ENCODE peak calls at places on chromosomes 11 and 22, in four cellular contexts. T is astrocyte of the cerebellum, C is HFFc6, D is fibroblast of mammary gland. P is an unnamed sample.

GRCh38 chr22:50185384-50186087 is at the start of gene TRABD:
- DNase-seq in T (peak), C (peak), D (peak), P (peak)

GRCh38 chr11:31601635-31602282 is 92.2 kb downstream of the ELP4 start:
- DNase-seq in T (no peak), C (no peak), D (no peak), P (no peak)

GRCh38 chr11:12526789-12527188 is 147.4 kb upstream of the TEAD1 start:
- DNase-seq in T (peak), C (peak), D (peak), P (peak)

GRCh38 chr11:34299962-34300350 is 57.9 kb downstream of the ABTB2 start:
- DNase-seq in T (no peak), C (no peak), D (no peak), P (no peak)

GRCh38 chr22:29300467-29300806 is 6.0 kb upstream of the GAS2L1 start:
- DNase-seq in T (no peak), C (no peak), D (no peak), P (no peak)

GRCh38 chr11:19565639-19566038 is 147.0 kb upstream of the NAV2 start:
- DNase-seq in T (no peak), C (no peak), D (no peak), P (no peak)

GRCh38 chr11:117833401-117833891 is 8.9 kb upstream of the FXYD2 start:
- DNase-seq in T (no peak), C (no peak), D (no peak), P (no peak)

GRCh38 chr11:89249196-89249595 is 71.5 kb downstream of the TYR start:
- DNase-seq in T (no peak), C (no peak), D (no peak), P (no peak)

GRCh38 chr11:128180446-128181089 is 406.8 kb downstream of the ETS1 start:
- DNase-seq in T (peak), C (peak), D (peak), P (peak)

GRCh38 chr11:46421257-46421880 is 29.8 kb upstream of the CHRM4 start:
- DNase-seq in T (no peak), C (no peak), D (no peak), P (no peak)

DNA sequence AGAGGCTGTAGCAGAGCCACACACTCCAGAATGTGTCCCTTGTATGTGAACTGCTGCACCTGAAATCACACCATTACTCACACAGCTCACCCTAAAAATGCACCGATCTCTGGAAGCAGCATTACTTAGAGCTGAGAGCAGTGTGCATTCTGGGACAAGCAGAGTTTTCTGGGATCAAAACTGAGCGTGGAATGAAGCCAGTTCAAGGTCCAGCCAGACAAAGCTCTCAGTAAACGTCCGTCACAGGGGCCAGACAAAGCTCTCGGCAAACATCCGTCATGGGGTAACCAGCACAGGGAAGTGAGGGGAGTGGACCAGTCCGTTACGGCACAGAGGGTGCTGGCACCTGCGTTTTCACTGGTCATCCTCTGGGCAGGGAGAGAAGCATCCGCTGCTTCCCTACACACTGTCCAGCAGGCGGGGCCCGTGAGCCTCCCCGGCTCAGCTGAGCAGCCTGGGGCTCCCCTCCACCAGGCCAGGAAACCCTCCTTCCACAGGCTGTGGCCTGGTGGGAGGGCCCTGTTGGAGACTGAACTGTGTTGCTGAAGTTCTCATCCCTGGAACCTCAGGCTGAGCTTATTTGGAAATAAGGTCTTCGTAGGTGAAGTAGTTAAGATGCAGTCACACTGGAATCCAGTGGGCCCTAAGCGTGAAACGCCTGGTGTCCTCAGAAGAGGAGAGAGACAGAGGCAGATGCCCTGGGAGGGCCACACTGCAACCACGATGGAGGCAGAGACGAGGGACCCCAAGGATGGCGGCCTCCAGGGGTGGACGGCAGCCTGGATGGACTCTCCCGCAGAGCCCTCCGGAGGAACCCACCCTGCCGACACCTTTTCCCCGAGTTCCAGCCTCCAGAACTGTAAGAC is 883.9 kb downstream of the BRD1 start:
- DNase-seq in T (no peak), C (no peak), D (no peak), P (no peak)
- TF ChIP-seq CTCF in T (peak), C (peak), D (no peak), P (no peak)

GRCh38 chr11:3046190-3046589 is 11.0 kb downstream of the CARS1 start:
- DNase-seq in T (no peak), C (no peak), D (no peak), P (no peak)
- TF ChIP-seq CTCF in T (peak), C (peak), D (peak), P (peak)

GRCh38 chr11:83112886-83113285 is 41.2 kb upstream of the RAB30 start:
- DNase-seq in T (no peak), C (no peak), D (peak), P (no peak)
- TF ChIP-seq CTCF in T (no peak), C (no peak), D (no peak), P (no peak)

GRCh38 chr22:43157874-43158546 is 6.7 kb downstream of the TSPO start:
- DNase-seq in T (no peak), C (no peak), D (no peak), P (no peak)

GRCh38 chr22:43158778-43159483 is 7.6 kb downstream of the TSPO start:
- DNase-seq in T (no peak), C (no peak), D (no peak), P (no peak)

GRCh38 chr22:43162412-43163150 is 11.2 kb downstream of the TSPO start:
- DNase-seq in T (no peak), C (no peak), D (no peak), P (no peak)

GRCh38 chr22:43160497-43161126 is 9.3 kb downstream of the TSPO start:
- DNase-seq in T (no peak), C (no peak), D (no peak), P (no peak)

DNA sequence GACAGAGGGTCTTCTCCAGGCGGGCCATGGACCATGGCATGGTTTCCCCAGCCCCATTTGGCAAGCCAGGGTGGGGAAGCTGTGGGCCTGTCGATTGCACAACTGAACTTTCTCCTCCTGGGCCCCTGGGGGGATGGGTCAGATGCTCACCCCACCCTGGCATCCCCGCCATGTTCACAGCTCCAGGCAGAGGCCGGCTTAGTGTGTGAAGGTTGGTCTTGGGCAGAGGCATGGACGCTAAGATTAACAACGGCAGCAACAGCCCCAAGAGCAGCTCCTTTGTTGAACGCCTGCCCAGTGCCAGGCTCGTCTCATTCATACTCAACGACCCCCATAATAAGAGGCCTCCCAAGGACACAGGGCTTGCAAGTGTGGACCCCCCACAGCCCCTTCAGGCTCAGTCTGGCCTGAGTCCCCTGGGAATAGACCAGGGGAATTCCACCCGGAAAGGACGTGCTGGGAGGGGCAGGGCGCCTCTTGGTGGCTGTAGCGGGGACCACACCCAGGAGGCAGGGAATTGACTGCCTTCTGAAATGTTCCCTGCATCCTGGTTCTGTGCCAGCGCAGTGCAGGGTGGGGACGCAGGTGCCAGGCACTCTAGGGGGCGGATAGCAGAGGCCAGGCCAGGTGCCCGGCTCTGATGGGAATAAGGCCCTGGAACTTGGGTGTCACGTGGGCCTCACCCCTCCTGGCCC is 8.3 kb downstream of the TSPO start:
- DNase-seq in T (no peak), C (no peak), D (no peak), P (no peak)
- TF ChIP-seq CTCF in T (peak), C (peak), D (peak), P (peak)

DNA sequence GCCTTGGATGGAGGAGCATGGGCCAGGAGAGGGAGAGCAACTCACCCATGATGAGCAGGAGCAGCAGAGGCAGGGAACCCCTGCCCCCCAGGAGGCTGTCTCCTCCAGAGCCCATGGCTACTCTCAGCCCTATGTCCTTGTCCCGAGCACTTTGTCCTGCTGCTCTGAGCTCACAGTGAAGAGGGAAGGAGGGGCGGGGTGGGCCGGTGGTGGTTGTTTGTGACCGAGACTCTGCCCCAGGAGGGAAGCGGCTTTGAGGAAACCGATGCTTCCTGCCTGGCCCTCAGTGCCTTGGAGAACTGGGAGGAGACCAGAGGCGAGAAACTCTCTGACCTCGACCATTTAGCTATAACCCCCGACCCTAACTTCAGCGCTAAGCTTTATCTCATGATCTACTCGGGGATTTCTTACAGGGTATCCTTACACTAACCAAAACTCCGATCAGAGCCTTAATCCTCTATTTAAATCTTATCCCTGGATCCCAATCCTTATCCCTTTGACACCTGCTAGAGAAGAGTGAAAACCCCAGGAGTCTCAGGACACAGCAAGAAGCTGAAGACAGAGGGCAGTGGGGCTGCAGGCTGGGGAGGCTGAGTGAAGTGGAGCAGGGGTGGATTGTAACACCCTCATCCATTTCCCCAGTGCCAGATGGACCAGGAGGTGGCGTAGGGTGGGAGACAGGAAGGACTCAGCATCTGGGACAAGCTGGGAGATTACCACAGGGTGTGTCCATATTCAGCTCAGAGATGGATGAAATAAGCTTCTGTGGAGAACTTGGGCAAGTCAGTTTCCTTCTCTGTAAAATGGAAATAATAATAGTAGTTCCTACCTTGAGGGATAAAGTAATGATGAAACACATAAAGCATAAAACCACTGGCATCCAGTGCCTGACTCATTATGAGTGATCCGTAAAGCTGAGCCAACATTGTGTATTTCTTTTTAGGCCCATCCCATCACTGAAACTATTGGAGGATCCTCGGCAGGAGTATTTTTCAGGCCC is at the start of gene ROBO4:
- DNase-seq in T (peak), C (peak), D (peak), P (peak)
- TF ChIP-seq CTCF in T (no peak), C (peak), D (peak), P (peak)

DNA sequence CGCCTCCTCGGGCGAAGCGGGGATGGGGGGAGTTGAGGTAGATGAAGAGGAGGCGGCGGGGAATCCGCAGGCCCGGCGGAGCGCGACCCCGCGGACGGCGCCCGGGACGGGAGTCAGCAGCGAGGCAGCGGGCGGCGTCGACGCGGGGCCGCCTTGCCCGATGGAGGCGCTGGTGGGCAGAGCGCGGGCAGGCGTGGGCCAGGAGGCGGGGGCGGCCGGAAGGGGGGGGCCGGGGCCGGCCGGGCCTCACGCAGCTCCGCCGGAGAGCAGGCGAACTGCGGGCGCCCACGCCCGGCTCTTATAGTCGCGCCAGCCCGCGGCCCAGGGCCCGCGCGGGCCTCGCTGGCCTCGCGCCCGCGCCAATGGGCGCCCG is at the start of gene IGF2:
- DNase-seq in T (no peak), C (no peak), D (no peak), P (no peak)
- TF ChIP-seq CTCF in T (no peak), C (no peak), D (no peak), P (no peak)

GRCh38 chr11:69041516-69041915 is 7.2 kb upstream of the TPCN2 start:
- DNase-seq in T (no peak), C (no peak), D (peak), P (no peak)

GRCh38 chr11:69048056-69048717 is 545 bp upstream of the TPCN2 start:
- DNase-seq in T (no peak), C (no peak), D (no peak), P (peak)

GRCh38 chr11:69040051-69040450 is 8.7 kb upstream of the TPCN2 start:
- DNase-seq in T (no peak), C (no peak), D (no peak), P (no peak)

GRCh38 chr11:69040581-69041260 is 8.0 kb upstream of the TPCN2 start:
- DNase-seq in T (peak), C (peak), D (peak), P (peak)

GRCh38 chr11:69044111-69045013 is 4.4 kb upstream of the TPCN2 start:
- DNase-seq in T (peak), C (peak), D (peak), P (peak)
- TF ChIP-seq CTCF in T (peak), C (peak), D (peak), P (peak)

GRCh38 chr11:64810891-64811272 is 531 bp upstream of the MEN1 start:
- DNase-seq in T (no peak), C (no peak), D (no peak), P (no peak)

GRCh38 chr11:64813826-64814225 is 3.5 kb upstream of the MEN1 start:
- DNase-seq in T (no peak), C (no peak), D (no peak), P (no peak)

GRCh38 chr11:64809781-64810241 is 540 bp downstream of the MEN1 start:
- DNase-seq in T (no peak), C (no peak), D (no peak), P (no peak)

GRCh38 chr11:64814712-64815187 is 4.4 kb upstream of the MEN1 start:
- DNase-seq in T (no peak), C (no peak), D (no peak), P (no peak)

DNA sequence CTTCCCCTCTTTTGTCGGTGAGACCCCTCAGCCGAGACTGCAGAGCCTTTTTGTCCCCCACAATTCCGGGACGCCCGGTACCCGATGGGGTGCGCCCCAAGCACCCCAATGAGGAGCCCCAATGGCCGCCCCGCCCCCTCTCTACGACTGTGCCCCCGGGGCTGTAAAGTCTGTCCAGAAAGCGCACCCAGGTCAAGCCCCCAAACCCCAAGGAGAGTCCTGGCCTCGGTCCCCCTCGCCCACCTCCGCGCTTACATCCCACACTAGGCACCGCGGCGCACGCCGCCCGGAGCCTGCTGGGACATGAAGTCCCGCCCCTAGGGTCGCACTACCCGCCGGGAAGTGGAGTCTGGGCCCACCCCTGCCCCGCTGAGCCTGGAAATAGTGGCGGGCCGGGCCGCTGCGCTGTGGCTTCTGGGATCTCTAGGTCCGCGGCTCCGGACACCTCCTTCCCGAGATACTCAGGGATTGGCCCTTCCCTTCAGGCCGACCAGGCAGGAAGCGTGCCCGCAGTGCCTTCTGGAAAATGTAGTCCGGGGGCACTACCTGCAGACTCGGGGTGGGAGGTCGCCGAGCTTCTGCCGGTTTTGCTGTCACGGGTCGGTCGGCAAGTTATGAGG is at the start of gene MEN1:
- DNase-seq in T (peak), C (peak), D (peak), P (peak)
- TF ChIP-seq CTCF in T (no peak), C (no peak), D (no peak), P (no peak)

GRCh38 chr11:100680070-100680469 is 7.0 kb upstream of the ARHGAP42 start:
- DNase-seq in T (no peak), C (no peak), D (no peak), P (peak)

GRCh38 chr11:100684101-100685065 is 2.7 kb upstream of the ARHGAP42 start:
- DNase-seq in T (no peak), C (no peak), D (peak), P (peak)

GRCh38 chr11:100683107-100683506 is 4.0 kb upstream of the ARHGAP42 start:
- DNase-seq in T (no peak), C (no peak), D (no peak), P (no peak)

GRCh38 chr11:100681064-100681502 is 6.0 kb upstream of the ARHGAP42 start:
- DNase-seq in T (no peak), C (no peak), D (peak), P (peak)

DNA sequence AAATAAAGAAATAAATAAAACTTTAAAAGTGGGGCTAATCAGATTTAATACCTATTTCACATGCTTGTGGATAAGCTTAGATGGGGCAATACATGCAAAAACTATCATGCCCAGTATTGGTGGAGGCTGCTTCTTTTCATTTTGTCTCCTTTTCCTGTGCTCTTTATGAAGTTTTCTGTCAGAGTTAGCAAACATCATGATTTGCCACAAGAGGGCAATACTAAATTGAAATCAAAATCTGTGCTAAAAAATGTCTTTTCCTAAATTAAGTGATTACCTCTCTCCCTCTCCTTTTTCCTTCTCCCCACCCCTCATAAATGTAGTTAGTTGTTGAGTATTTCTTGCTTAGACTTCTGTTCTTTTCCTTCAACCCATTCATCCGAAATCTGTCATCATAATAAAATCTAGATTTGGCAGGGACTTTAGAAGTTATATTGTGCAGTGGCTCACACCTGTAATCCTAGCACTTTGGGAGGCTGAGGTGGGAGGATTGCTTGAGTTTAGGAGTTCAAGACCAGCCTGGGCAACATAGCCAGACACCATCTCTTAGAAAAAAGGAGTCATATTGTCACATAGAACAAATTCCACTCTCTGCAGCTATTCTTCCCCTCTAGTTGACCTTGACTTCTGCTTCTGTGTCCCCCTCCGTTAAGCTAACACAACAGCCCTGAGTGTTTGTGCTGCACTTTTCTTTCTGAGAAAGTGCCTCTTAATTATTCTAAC is 4.7 kb upstream of the ARHGAP42 start:
- DNase-seq in T (no peak), C (peak), D (peak), P (peak)
- TF ChIP-seq CTCF in T (peak), C (peak), D (peak), P (peak)

GRCh38 chr11:109037856-109038780 is 373.2 kb downstream of the DDX10 start:
- DNase-seq in T (peak), C (peak), D (peak), P (peak)
- TF ChIP-seq CTCF in T (peak), C (no peak), D (no peak), P (no peak)

P was measured in astrocyte of the spinal cord.